ENCODE peak calls at places on chromosome 14, in five cellular contexts. S is cardiac muscle cell; U is RWPE1; Q is mammary epithelial cell; B is CD4-positive, CD25-positive, alpha-beta regulatory T cell. K is an unnamed sample.

GRCh38 chr14:97687944-97688625 is 890.9 kb downstream of the VRK1 start:
- DNase-seq in S (no peak), U (no peak), Q (no peak), B (no peak), K (no peak)

GRCh38 chr14:103104389-103104653 is 9.8 kb downstream of the EXOC3L4 start:
- DNase-seq in S (no peak), U (no peak), Q (no peak), B (no peak), K (no peak)

GRCh38 chr14:92665699-92666110 is 82.7 kb downstream of the LGMN start:
- DNase-seq in S (no peak), U (no peak), Q (no peak), B (no peak), K (no peak)

GRCh38 chr14:52048641-52049204 is 20.1 kb downstream of the NID2 start:
- DNase-seq in S (no peak), U (no peak), Q (no peak), B (no peak), K (no peak)

GRCh38 chr14:103281496-103282231 is 52.4 kb upstream of the EIF5 start:
- DNase-seq in S (peak; percentile 74), U (peak; percentile 50), Q (peak; percentile 24), B (no peak), K (no peak)

GRCh38 chr14:96614528-96614927 is 112.3 kb downstream of the PAPOLA start:
- DNase-seq in S (no peak), U (no peak), Q (no peak), B (no peak), K (no peak)

GRCh38 chr14:58605465-58605864 is 32.3 kb upstream of the DACT1 start:
- DNase-seq in S (no peak), U (no peak), Q (no peak), B (no peak), K (no peak)

GRCh38 chr14:72275242-72275641 is 343.0 kb downstream of the RGS6 start:
- DNase-seq in S (no peak), U (no peak), Q (no peak), B (no peak), K (no peak)

GRCh38 chr14:72801381-72801812 is 92.5 kb downstream of the DPF3 start:
- DNase-seq in S (no peak), U (peak; percentile 82), Q (peak; percentile 97), B (no peak), K (peak; percentile 84)

GRCh38 chr14:95956601-95957460 is 80.2 kb downstream of the TUNAR start:
- DNase-seq in S (no peak), U (no peak), Q (no peak), B (no peak), K (no peak)

GRCh38 chr14:68873379-68873778 is 80.5 kb upstream of the ZFP36L1 start:
- DNase-seq in S (no peak), U (peak; percentile 34), Q (no peak), B (no peak), K (no peak)

GRCh38 chr14:95041477-95042020 is 115.8 kb downstream of the DICER1 start:
- DNase-seq in S (no peak), U (no peak), Q (no peak), B (no peak), K (no peak)

GRCh38 chr14:54650331-54651017 is 83.5 kb downstream of the SAMD4A start:
- DNase-seq in S (no peak), U (no peak), Q (peak; percentile 75), B (no peak), K (peak; percentile 44)

GRCh38 chr14:101581806-101582205 is 20.5 kb downstream of the DIO3 start:
- DNase-seq in S (no peak), U (no peak), Q (no peak), B (no peak), K (no peak)

GRCh38 chr14:30375280-30375892 is 183.6 kb upstream of the G2E3 start:
- DNase-seq in S (peak; percentile 53), U (peak; percentile 40), Q (peak; percentile 26), B (peak; percentile 36), K (no peak)

GRCh38 chr14:99654235-99655000 is 9.5 kb downstream of the HHIPL1 start:
- DNase-seq in S (no peak), U (peak; percentile 28), Q (peak; percentile 43), B (no peak), K (no peak)

GRCh38 chr14:61260939-61261776 is 20.0 kb downstream of the TMEM30B start:
- DNase-seq in S (no peak), U (no peak), Q (peak; percentile 16), B (no peak), K (no peak)

GRCh38 chr14:100025111-100025510 is 40.1 kb upstream of the EVL start:
- DNase-seq in S (peak; percentile 37), U (peak; percentile 35), Q (peak; percentile 37), B (no peak), K (no peak)

GRCh38 chr14:92754956-92755355 is 6.5 kb upstream of the LGMN start:
- DNase-seq in S (no peak), U (no peak), Q (no peak), B (no peak), K (no peak)

GRCh38 chr14:100239200-100239839 is 376 bp downstream of the YY1 start:
- DNase-seq in S (peak; percentile 23), U (no peak), Q (no peak), B (no peak), K (no peak)

GRCh38 chr14:51616724-51617409 is 34.8 kb upstream of the FRMD6 start:
- DNase-seq in S (no peak), U (peak; percentile 81), Q (peak; percentile 80), B (no peak), K (peak; percentile 43)

GRCh38 chr14:101556566-101557320 is 4.6 kb upstream of the DIO3 start:
- DNase-seq in S (no peak), U (no peak), Q (no peak), B (no peak), K (no peak)

GRCh38 chr14:65501328-65501727 is 88.8 kb downstream of the FUT8 start:
- DNase-seq in S (peak; percentile 9), U (no peak), Q (no peak), B (no peak), K (no peak)

GRCh38 chr14:71143391-71144290 is 236.4 kb downstream of the PCNX1 start:
- DNase-seq in S (no peak), U (peak; percentile 37), Q (peak; percentile 98), B (peak; percentile 24), K (peak; percentile 90)

GRCh38 chr14:104158827-104159798 is 20.7 kb downstream of the KIF26A start:
- DNase-seq in S (peak; percentile 51), U (no peak), Q (no peak), B (no peak), K (no peak)

GRCh38 chr14:65237956-65238355 is 135.6 kb upstream of the MAX start:
- DNase-seq in S (no peak), U (no peak), Q (no peak), B (no peak), K (no peak)

GRCh38 chr14:73227812-73228781 is 9.2 kb upstream of the PAPLN start:
- DNase-seq in S (no peak), U (peak; percentile 64), Q (peak; percentile 82), B (no peak), K (peak; percentile 45)

GRCh38 chr14:51703787-51704186 is 52.1 kb downstream of the FRMD6 start:
- DNase-seq in S (no peak), U (no peak), Q (no peak), B (no peak), K (no peak)

GRCh38 chr14:68975667-68976066 is 3.4 kb downstream of the ACTN1 start:
- DNase-seq in S (no peak), U (peak; percentile 59), Q (peak; percentile 85), B (no peak), K (no peak)

GRCh38 chr14:60151715-60152114 is 13.5 kb downstream of the DHRS7 start:
- DNase-seq in S (no peak), U (peak; percentile 83), Q (peak; percentile 84), B (peak; percentile 71), K (peak; percentile 89)

DNA sequence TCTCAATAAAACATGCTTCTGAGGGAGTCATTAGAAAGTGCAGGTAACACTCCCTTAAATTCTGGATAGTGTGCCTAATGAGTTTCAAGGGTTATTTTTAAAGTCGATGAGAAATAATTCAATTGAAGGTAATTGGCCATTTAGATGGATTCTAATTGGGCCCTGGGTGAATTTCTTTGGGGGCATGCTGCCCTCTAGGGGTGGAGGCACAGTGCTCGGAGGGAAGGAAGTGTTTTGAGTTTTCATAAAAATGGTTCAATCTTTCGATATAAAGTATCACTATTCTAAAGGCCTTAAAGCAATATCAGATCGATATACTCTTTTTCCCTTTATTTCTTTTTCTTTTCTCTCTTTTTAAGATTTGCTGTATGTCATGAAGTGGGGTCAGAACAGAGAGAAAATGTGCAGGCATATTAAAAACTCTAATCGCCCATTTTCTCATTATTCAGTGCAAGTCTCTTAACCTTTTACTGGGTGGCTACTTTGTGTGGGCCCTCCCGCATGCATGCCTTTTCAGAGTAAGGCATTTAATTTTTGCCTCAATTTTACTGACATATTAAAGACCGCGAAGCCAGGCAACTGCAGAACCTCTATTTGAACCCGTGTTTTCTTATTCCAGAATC is 25.5 kb downstream of the NKX2-8 start:
- DNase-seq in S (peak; percentile 26), U (peak; percentile 67), Q (no peak), B (no peak), K (no peak)
- H3K27ac ChIP-seq in S (no peak overlapping the region), U (no peak overlapping the region), Q (no peak overlapping the region), B (no peak overlapping the region), K (no peak overlapping the region)

DNA sequence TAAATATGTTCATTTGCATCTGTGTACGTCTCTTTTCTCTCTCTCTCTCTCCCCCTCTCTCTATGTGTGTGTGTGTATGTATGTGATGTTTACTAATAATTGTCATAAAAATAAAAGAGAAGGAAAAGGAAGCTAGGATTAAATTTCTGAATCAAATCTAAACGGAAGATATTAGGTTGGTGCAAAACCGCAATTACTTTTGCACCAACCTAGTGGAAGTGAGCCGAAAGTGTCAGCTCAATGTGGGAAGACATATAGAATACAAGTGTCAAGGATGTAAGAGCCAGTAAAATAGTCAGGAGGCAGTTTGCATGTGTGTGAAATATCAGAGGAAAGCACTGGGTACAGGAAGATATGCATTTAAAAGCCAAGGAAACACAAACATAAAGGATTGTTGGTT is 18.5 kb upstream of the OR4K17 start:
- DNase-seq in S (no peak), U (no peak), Q (no peak), B (no peak), K (no peak)
- H3K27ac ChIP-seq in S (no peak overlapping the region), U (no peak overlapping the region), Q (no peak overlapping the region), B (no peak overlapping the region), K (no peak overlapping the region)

GRCh38 chr14:89185919-89186849 is 230.8 kb downstream of the FOXN3 start:
- DNase-seq in S (peak; percentile 41), U (peak; percentile 89), Q (peak; percentile 74), B (no peak), K (peak; percentile 91)
- H3K27ac ChIP-seq in S (peak overlapping the region; percentile 89), U (no peak overlapping the region), Q (no peak overlapping the region), B (no peak overlapping the region), K (no peak overlapping the region)

DNA sequence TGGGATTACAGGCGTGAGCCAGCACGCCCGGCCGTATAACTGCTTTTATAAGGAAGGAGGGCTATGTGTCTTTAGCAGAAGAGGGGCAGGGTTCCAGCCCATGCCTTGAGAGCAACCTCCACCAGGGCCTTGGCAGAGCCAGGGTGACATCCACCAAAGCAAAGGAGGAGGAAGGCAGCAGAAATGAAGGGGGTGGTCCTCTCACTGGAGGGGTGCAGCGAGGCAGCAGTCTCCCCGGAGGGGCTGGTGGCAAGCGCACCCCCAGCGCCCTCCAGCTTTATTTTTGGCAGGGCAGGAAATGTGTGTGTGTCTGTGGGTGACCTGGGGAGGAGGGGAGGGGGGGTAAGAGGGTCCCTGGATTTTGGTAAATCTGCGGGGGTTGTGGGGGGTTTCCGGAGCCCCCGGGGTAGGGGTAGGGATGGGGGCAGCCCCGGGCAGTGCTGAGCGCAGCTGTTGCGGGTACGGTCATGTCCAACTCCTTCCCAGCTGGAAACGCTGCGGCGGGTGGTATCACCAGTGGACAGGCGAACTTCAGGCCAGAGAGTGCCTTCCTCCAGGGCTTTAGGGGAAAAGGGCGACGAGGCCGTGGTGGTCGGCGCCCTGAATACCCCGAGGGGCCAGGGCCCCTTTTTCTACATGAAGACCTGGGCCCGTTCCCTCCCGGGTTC is 55.0 kb downstream of the FOS start:
- DNase-seq in S (no peak), U (no peak), Q (no peak), B (no peak), K (no peak)
- H3K27ac ChIP-seq in S (no peak overlapping the region), U (no peak overlapping the region), Q (no peak overlapping the region), B (peak overlapping the region; percentile 62), K (no peak overlapping the region)

GRCh38 chr14:22318951-22319350 is 270.1 kb downstream of the DAD1 start:
- DNase-seq in S (no peak), U (no peak), Q (no peak), B (no peak), K (no peak)
- H3K27ac ChIP-seq in S (no peak overlapping the region), U (no peak overlapping the region), Q (no peak overlapping the region), B (no peak overlapping the region), K (no peak overlapping the region)